ENCODE peak calls at places on chromosomes 3 and 15, in four cellular contexts. H, Z, C and O are unnamed samples.

GRCh38 chr3:24495334-24495994 is 814 bp upstream of the THRB start:
- DNase-seq in H (peak), Z (no peak), C (no peak), O (no peak)

GRCh38 chr15:91553455-91553854 is 300.1 kb upstream of the SLCO3A1 start:
- DNase-seq in H (no peak), Z (no peak), C (no peak), O (no peak)

GRCh38 chr15:74307827-74308642 is 59.4 kb downstream of the CYP11A1 start:
- DNase-seq in H (peak), Z (peak), C (peak), O (peak)

GRCh38 chr15:66580643-66581042 is 14.8 kb upstream of the LCTL start:
- DNase-seq in H (no peak), Z (peak), C (peak), O (peak)

GRCh38 chr3:108602249-108602934 is 12.9 kb downstream of the DZIP3 start:
- DNase-seq in H (no peak), Z (no peak), C (no peak), O (no peak)

GRCh38 chr3:52299815-52300611 is 12.4 kb downstream of the GLYCTK start:
- DNase-seq in H (peak), Z (no peak), C (peak), O (peak)

GRCh38 chr3:139561428-139561827 is 21.9 kb upstream of the RBP1 start:
- DNase-seq in H (no peak), Z (no peak), C (no peak), O (no peak)

GRCh38 chr15:94844533-94845390 is 613.4 kb downstream of the MCTP2 start:
- DNase-seq in H (peak), Z (no peak), C (no peak), O (peak)

GRCh38 chr3:179682681-179683080 is 29.8 kb downstream of the USP13 start:
- DNase-seq in H (no peak), Z (no peak), C (no peak), O (no peak)

GRCh38 chr3:111910806-111911205 is 51.7 kb downstream of the PHLDB2 start:
- DNase-seq in H (no peak), Z (peak), C (no peak), O (peak)

GRCh38 chr3:72924055-72924454 is 36.2 kb downstream of the GXYLT2 start:
- DNase-seq in H (no peak), Z (no peak), C (no peak), O (no peak)

GRCh38 chr15:77021803-77022381 is 27.0 kb downstream of the PSTPIP1 start:
- DNase-seq in H (no peak), Z (peak), C (peak), O (peak)

GRCh38 chr3:58287354-58287753 is 18.7 kb upstream of the RPP14 start:
- DNase-seq in H (no peak), Z (no peak), C (no peak), O (no peak)

GRCh38 chr15:100559330-100559729 is 30.6 kb upstream of the CERS3 start:
- DNase-seq in H (peak), Z (peak), C (peak), O (peak)

GRCh38 chr3:154559623-154560022 is 129.6 kb upstream of the GPR149 start:
- DNase-seq in H (no peak), Z (no peak), C (no peak), O (no peak)

GRCh38 chr3:62940763-62941632 is 65.8 kb upstream of the CADPS start:
- DNase-seq in H (no peak), Z (peak), C (no peak), O (peak)

GRCh38 chr3:145952541-145952940 is 208.4 kb downstream of the PLOD2 start:
- DNase-seq in H (no peak), Z (peak), C (no peak), O (peak)

GRCh38 chr3:180802837-180803236 is 109.6 kb upstream of the FXR1 start:
- DNase-seq in H (no peak), Z (peak), C (no peak), O (peak)

GRCh38 chr3:47261301-47261700 is 21.3 kb downstream of the KIF9 start:
- DNase-seq in H (no peak), Z (no peak), C (no peak), O (no peak)

GRCh38 chr3:169311366-169311765 is 352.1 kb downstream of the MECOM start:
- DNase-seq in H (no peak), Z (no peak), C (no peak), O (no peak)

GRCh38 chr3:17023006-17023664 is 138.4 kb downstream of the PLCL2 start:
- DNase-seq in H (no peak), Z (peak), C (no peak), O (peak)

GRCh38 chr3:2099028-2099671 is 484 bp downstream of the CNTN4 start:
- DNase-seq in H (no peak), Z (no peak), C (no peak), O (no peak)

GRCh38 chr3:112097378-112097777 is 11.2 kb downstream of the C3orf52 start:
- DNase-seq in H (peak), Z (peak), C (no peak), O (peak)

GRCh38 chr3:192921793-192922192 is 4.1 kb upstream of the MB21D2 start:
- DNase-seq in H (no peak), Z (no peak), C (no peak), O (no peak)

GRCh38 chr3:25448750-25449684 is 21.0 kb downstream of the RARB start:
- DNase-seq in H (peak), Z (peak), C (no peak), O (peak)

GRCh38 chr3:37620071-37620635 is 241.5 kb upstream of the CTDSPL start:
- DNase-seq in H (no peak), Z (no peak), C (no peak), O (no peak)

GRCh38 chr3:155462672-155463071 is 169.2 kb upstream of the STRIT1 start:
- DNase-seq in H (no peak), Z (no peak), C (peak), O (no peak)

GRCh38 chr15:49462242-49462641 is 39.2 kb downstream of the FGF7 start:
- DNase-seq in H (no peak), Z (no peak), C (no peak), O (no peak)

GRCh38 chr15:100206643-100207042 is 135.1 kb downstream of the ADAMTS17 start:
- DNase-seq in H (no peak), Z (no peak), C (no peak), O (no peak)

GRCh38 chr3:123374016-123374415 is 74.9 kb downstream of the ADCY5 start:
- DNase-seq in H (no peak), Z (no peak), C (no peak), O (no peak)

GRCh38 chr15:61051570-61052031 is 177.5 kb downstream of the RORA start:
- DNase-seq in H (no peak), Z (peak), C (no peak), O (peak)

GRCh38 chr3:100710355-100711198 is 1.3 kb downstream of the TFG start:
- DNase-seq in H (peak), Z (peak), C (peak), O (peak)

GRCh38 chr3:43892061-43892460 is 201.3 kb downstream of the ABHD5 start:
- DNase-seq in H (no peak), Z (no peak), C (no peak), O (no peak)

GRCh38 chr3:151008699-151009098 is 36.2 kb upstream of the CLRN1 start:
- DNase-seq in H (no peak), Z (peak), C (no peak), O (peak)

GRCh38 chr3:192772495-192772894 is 45.2 kb upstream of the FGF12 start:
- DNase-seq in H (peak), Z (peak), C (no peak), O (peak)

GRCh38 chr3:122725106-122725505 is 44.5 kb downstream of the PARP14 start:
- DNase-seq in H (no peak), Z (no peak), C (no peak), O (no peak)

GRCh38 chr15:69997701-69998273 is 99.9 kb downstream of the TLE3 start:
- DNase-seq in H (peak), Z (peak), C (peak), O (peak)

DNA sequence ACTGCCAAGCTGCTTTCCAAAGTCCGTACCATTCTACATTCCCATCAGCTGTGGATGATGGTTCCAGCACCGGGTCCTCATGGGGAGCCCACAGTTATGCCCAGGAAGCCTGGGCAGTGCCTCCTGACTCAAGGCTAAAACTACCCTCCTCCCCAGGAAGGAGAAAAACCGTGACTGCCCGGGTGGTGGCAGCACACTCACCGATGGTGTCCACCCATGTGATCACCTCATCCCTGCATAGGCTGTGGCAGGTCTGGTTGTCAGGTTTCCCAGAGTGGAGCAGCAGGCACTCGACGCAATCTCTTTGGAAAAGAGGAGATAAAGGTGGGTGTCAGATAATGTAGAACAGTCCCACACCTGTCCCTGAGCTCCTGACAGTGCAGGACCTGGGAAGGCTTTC is 38.6 kb downstream of the UMPS start:
- DNase-seq in H (no peak), Z (no peak), C (no peak), O (peak)
- TF ChIP-seq CTCF in H (no peak), Z (peak), C (no peak), O (peak)

GRCh38 chr3:59540241-59540640 is 490.4 kb upstream of the CFAP20DC start:
- DNase-seq in H (no peak), Z (no peak), C (no peak), O (peak)
- H3K4me3 ChIP-seq in H (no peak), Z (no peak), C (no peak), O (no peak)

GRCh38 chr15:44550256-44550655 is 13.3 kb downstream of the EIF3J start:
- DNase-seq in H (no peak), Z (peak), C (no peak), O (peak)
- TF ChIP-seq CTCF in H (no peak), Z (peak), C (no peak), O (peak)

DNA sequence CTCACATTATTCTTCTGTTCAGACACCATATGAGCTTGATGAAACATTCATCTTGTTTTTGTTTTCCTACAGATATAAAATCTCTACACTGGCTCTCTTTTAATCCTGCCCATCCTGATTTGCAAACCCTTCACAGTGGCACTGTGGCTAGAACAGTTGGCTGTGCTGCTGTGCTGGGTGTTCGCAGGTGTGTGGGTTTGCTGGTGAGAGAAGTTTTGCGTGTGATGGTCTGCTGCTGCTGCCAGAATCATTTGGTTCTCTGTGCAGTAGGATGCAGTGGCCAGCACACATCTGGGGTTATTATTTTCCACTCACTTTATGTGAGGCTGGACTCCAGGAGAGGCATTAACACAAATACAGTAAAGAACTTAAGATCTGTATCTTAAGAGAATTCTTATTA is 16.0 kb upstream of the PSMD6 start:
- DNase-seq in H (no peak), Z (no peak), C (no peak), O (no peak)
- H3K4me3 ChIP-seq in H (no peak), Z (no peak), C (no peak), O (no peak)

DNA sequence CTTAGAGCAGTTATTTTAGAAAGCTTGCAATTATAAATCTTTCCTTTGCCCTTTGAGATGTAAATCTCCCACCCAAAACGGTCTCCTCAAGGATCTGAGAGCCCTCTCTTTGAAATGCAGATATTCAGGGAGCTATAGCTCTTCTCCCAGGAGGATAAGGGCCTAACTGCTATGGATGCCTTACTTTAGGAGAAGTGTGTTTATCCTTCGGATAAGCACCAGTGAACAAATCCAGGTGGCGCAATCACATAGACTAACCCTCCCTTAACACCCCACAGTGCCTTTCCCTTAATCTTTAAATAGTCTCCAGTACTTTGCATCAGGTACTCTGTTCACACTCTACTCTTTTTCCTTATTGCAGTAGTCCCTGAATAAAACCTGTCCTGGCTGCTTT is 14.9 kb upstream of the CA12 start:
- DNase-seq in H (no peak), Z (no peak), C (peak), O (no peak)
- TF ChIP-seq CTCF in H (no peak), Z (no peak), C (no peak), O (no peak)

DNA sequence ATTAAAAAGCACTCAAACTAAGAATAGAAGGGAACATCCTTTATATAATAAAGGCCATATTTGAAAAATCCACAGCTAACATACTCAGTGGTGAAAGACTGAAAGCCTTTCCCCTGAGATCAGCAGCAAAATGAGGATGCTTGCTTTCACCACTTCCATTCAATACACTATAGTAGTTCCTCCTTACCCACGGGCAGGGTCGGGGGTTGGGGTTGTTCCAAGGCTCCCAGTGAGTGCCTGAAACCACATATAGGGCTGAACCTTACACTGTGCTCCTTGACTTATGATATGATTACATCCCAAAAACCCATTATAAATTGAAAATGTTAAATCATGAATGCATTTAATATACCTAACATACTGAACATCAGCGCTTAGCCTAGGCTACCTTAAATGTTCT is 37.7 kb downstream of the ALDH1L1 start:
- DNase-seq in H (no peak), Z (no peak), C (no peak), O (no peak)
- H3K4me3 ChIP-seq in H (no peak), Z (no peak), C (no peak), O (no peak)

DNA sequence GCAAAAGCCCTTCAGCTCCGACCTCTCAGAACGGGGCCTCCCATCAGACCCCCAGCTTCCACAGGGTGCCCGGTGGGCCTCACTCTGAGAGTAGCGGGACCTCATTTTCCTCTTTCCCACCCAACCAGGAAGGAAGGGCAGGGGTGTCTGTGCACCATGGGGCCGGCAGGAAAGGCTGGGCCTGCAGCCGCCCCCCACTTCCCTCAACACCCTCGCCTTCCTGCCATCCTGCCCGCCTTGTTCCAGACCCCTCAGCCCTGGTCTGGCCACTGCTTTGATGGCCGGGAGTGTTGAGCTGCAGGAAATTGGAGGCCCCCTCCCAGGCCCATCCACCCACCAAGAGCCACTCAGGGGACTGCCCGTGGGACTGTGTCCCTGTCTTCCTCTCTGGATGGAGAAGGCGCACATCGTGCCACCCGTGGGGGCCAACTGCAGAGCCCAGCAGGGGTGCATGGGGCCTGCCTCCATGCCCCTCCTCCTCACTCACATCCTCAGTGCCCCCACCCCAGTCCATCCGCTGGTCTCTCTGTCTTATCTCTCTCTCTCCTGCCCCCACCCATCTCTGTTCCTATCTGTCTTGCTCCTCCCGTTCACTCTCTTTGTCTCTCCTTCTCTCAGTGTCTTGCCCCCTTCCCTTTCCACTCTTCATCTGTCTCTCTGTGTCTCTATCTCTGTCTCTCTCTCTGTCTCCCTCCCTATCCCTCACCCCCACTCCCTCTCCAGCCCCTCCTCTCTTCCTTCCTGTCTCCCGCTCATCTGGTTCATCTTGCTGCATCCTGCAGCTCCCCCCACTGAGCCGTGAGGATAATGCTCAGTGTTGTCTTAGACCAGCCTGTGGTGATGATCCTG is 1.8 kb upstream of the PLXND1 start:
- DNase-seq in H (no peak), Z (peak), C (peak), O (peak)
- TF ChIP-seq CTCF in H (no peak), Z (peak), C (no peak), O (peak)

GRCh38 chr3:115071611-115072010 is 75.5 kb downstream of the ZBTB20 start:
- DNase-seq in H (no peak), Z (peak), C (no peak), O (peak)
- H3K4me3 ChIP-seq in H (no peak), Z (no peak), C (no peak), O (no peak)

GRCh38 chr3:102574355-102574754 is 139.5 kb downstream of the ZPLD1 start:
- DNase-seq in H (no peak), Z (no peak), C (no peak), O (no peak)
- TF ChIP-seq CTCF in H (no peak), Z (no peak), C (no peak), O (no peak)

GRCh38 chr3:4904801-4905695 is 74.2 kb upstream of the BHLHE40 start:
- DNase-seq in H (no peak), Z (peak), C (no peak), O (peak)
- H3K4me3 ChIP-seq in H (no peak), Z (no peak), C (no peak), O (no peak)